ENCODE peak calls at places on chromosomes 2 and 18, in ten cellular contexts. Q, Y, E, V, T, N, D, L, B and A are unnamed samples.

GRCh38 chr18:62165583-62165982 is 21.3 kb downstream of the PIGN start:
- DNase-seq in Q (no peak), Y (no peak), E (no peak), V (no peak), T (no peak), N (no peak), D (no peak), L (no peak), B (no peak), A (no peak)

GRCh38 chr2:20326163-20326780 is 24.4 kb downstream of the PUM2 start:
- DNase-seq in Q (no peak), Y (peak; percentile 61), E (peak; percentile 57), V (no peak), T (peak; percentile 72), N (peak; percentile 73), D (no peak), L (no peak), B (peak; percentile 50), A (peak; percentile 62)

GRCh38 chr2:120441744-120442471 is 96.0 kb downstream of the INHBB start:
- DNase-seq in Q (no peak), Y (peak; percentile 88), E (peak; percentile 87), V (no peak), T (peak; percentile 70), N (no peak), D (peak; percentile 77), L (no peak), B (no peak), A (no peak)

GRCh38 chr2:4898706-4899105 is 793.5 kb upstream of the SOX11 start:
- DNase-seq in Q (no peak), Y (no peak), E (no peak), V (no peak), T (no peak), N (no peak), D (no peak), L (no peak), B (peak; percentile 4), A (no peak)

GRCh38 chr2:10123281-10123680 is 742 bp downstream of the RRM2 start:
- DNase-seq in Q (no peak), Y (no peak), E (no peak), V (no peak), T (no peak), N (peak; percentile 38), D (no peak), L (no peak), B (no peak), A (peak; percentile 60)

GRCh38 chr18:616380-616995 is 19.7 kb downstream of the CLUL1 start:
- DNase-seq in Q (no peak), Y (no peak), E (no peak), V (no peak), T (no peak), N (peak; percentile 48), D (no peak), L (no peak), B (peak; percentile 36), A (peak; percentile 61)

GRCh38 chr2:104849618-104850097 is 4.3 kb upstream of the POU3F3 start:
- DNase-seq in Q (no peak), Y (no peak), E (peak; percentile 67), V (peak; percentile 58), T (peak; percentile 70), N (peak; percentile 76), D (no peak), L (peak; percentile 71), B (no peak), A (peak; percentile 58)

GRCh38 chr2:232951891-232952290 is 61.2 kb downstream of the NGEF start:
- DNase-seq in Q (no peak), Y (no peak), E (no peak), V (no peak), T (no peak), N (no peak), D (no peak), L (no peak), B (no peak), A (no peak)

DNA sequence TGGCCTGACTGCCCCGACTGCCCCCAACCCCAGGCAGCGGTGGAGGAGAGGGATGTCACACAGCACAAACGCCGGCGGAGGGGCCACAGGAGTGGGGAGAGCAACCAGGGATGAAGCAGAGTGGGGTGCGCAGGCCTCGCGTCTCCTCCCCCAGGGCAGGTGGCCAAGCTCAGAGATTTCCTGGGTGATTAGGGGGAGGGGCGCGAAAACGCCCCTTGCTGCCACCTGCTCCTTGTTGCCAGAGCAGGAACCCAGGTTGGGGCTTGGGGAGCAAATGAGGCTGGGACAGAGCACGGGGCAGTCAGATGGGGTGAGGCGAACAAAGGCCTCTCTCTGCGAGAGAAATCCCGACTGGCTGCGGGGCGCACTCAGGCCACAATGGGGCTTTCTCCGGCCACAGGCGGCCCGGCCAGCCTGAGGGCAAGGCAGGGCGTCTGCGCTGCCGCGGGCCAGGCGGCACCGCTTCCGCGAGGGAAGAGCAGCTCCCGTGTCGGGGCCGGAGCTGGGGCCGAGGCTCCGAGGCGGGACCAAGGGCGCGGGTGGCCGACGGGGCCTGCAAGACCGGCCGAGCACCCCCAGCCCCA is 11.5 kb downstream of the TEX44 start:
- DNase-seq in Q (peak; percentile 78), Y (peak; percentile 51), E (peak; percentile 61), V (peak; percentile 54), T (peak; percentile 50), N (no peak), D (peak; percentile 65), L (no peak), B (peak; percentile 49), A (no peak)
- TF ChIP-seq POLR2A in Q (peak; percentile 85), Y (no peak), E (peak; percentile 80), V (no peak), T (no peak), N (no peak), D (peak; percentile 11), L (peak; percentile 63), B (peak; percentile 50), A (no peak)

DNA sequence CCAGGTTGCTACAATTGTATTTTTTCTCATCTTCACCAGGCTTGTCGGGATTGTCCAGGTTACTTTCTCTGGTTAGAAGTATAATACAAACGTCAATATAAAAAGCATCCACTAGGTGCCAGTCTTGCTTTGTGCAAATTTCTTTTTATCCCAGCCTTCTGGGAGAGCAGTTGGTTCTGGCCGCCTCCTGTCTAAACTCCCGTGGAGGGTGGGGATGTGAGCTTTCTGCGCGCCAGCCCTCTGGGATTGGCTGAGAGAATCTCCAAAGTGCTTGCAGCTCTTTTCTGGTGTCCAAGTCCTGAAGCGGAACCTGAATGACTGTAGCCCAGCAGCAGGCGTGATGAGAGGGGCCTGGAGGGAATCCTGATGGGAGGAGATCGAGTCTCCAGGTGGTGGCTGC is 22.4 kb upstream of the TOGARAM2 start:
- DNase-seq in Q (peak; percentile 71), Y (no peak), E (peak; percentile 41), V (peak; percentile 56), T (peak; percentile 77), N (peak; percentile 79), D (no peak), L (no peak), B (peak; percentile 83), A (peak; percentile 67)
- TF ChIP-seq POLR2A in Q (no peak), Y (no peak), E (no peak), V (no peak), T (no peak), N (no peak), D (no peak), L (no peak), B (no peak), A (no peak)

GRCh38 chr2:69735696-69736095 is 6.2 kb upstream of the ANXA4 start:
- DNase-seq in Q (no peak), Y (no peak), E (peak; percentile 50), V (no peak), T (peak; percentile 76), N (peak; percentile 21), D (no peak), L (no peak), B (no peak), A (no peak)

GRCh38 chr2:69731575-69731974 is 10.4 kb upstream of the ANXA4 start:
- DNase-seq in Q (no peak), Y (no peak), E (no peak), V (no peak), T (no peak), N (no peak), D (no peak), L (no peak), B (no peak), A (no peak)

GRCh38 chr2:69734858-69735574 is 6.9 kb upstream of the ANXA4 start:
- DNase-seq in Q (no peak), Y (no peak), E (no peak), V (no peak), T (no peak), N (peak; percentile 80), D (no peak), L (no peak), B (no peak), A (no peak)

GRCh38 chr2:69734040-69734611 is 7.8 kb upstream of the ANXA4 start:
- DNase-seq in Q (peak; percentile 44), Y (no peak), E (no peak), V (no peak), T (no peak), N (peak; percentile 74), D (no peak), L (no peak), B (no peak), A (no peak)

DNA sequence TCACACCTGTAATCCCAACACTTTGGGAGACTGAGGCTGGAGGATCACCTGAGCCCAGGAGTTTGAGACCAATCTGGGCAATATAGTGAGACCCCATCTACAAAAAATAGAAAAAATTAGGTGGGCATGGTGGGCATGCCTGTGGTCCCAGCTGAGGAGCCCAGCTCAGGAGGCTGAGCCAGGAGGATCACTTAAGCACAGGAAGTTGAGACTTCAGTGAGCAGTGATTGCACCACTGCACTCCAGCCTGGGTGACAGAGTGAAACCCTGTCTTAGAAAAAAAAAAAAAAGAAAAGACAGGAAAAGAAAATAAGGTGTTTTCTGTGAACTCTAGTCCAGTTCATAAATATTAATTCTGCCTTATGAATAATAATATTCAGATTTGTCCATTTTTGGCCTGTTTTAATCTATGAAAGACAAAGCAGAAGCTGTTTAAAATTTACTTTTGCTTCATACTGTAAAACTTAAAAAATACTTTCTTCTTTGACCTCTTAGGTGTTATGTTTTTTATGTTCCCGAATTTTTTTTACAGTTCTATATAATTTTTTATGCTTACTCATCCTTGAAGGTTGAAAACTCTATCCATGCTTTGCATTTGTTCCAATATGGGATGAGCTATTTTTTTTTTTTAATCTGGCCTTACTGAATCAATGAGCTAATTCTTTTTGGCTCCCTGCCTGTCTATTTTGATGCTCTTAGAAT is 8.4 kb upstream of the ANXA4 start:
- DNase-seq in Q (no peak), Y (no peak), E (no peak), V (no peak), T (no peak), N (peak; percentile 36), D (no peak), L (no peak), B (no peak), A (no peak)
- TF ChIP-seq POLR2A in Q (no peak), Y (no peak), E (no peak), V (no peak), T (no peak), N (no peak), D (no peak), L (no peak), B (no peak), A (no peak)

GRCh38 chr2:102635317-102635716 is 16.0 kb downstream of the SLC9A2 start:
- DNase-seq in Q (no peak), Y (no peak), E (no peak), V (no peak), T (no peak), N (no peak), D (no peak), L (no peak), B (no peak), A (no peak)

GRCh38 chr2:102637358-102637757 is 18.0 kb downstream of the SLC9A2 start:
- DNase-seq in Q (no peak), Y (peak; percentile 60), E (no peak), V (no peak), T (no peak), N (no peak), D (no peak), L (peak; percentile 61), B (no peak), A (no peak)

GRCh38 chr2:102639429-102639828 is 20.1 kb downstream of the SLC9A2 start:
- DNase-seq in Q (no peak), Y (no peak), E (no peak), V (no peak), T (no peak), N (no peak), D (no peak), L (no peak), B (no peak), A (no peak)

GRCh38 chr2:102634831-102635241 is 15.5 kb downstream of the SLC9A2 start:
- DNase-seq in Q (no peak), Y (no peak), E (no peak), V (no peak), T (no peak), N (no peak), D (no peak), L (no peak), B (no peak), A (peak; percentile 70)

DNA sequence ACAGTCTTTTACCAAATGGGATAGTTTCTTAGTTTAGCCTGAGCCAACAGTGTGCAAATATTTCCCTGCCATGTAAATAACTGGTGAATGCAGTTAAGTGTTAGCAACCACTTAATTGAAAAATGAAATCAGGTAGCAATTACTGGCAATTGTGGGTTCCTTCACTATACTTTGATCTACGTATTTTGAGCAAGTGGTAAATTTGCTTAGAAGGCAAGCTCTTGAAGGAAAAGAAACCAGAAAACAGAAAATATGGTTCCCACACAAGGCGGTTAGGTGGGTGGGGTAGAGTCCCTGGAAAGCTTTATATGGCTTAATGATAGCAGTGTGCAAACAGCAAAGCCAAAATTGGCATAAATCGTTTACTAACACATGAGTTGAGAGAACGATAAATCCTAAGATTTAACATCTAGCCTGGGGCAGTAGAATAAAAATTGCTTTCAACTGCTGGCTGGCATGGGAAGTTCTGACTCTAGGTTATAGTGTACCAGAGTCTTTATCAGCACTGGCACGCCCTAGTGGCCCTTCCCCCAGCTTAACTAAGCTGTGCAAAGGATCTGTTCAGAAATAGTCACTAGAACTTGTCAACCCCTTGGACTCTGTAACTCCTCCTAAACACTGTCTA is 17.0 kb downstream of the SLC9A2 start:
- DNase-seq in Q (no peak), Y (peak; percentile 67), E (no peak), V (no peak), T (no peak), N (no peak), D (no peak), L (peak; percentile 70), B (no peak), A (peak; percentile 32)
- TF ChIP-seq POLR2A in Q (no peak), Y (no peak), E (no peak), V (no peak), T (no peak), N (no peak), D (no peak), L (no peak), B (no peak), A (no peak)